ENCODE peak calls at places on chromosomes 3 and 15, in eight cellular contexts. A is tibial artery, P is IMR-90, F is lung, J is Panc1, X is HCT116, G is pancreas, B is Peyer's patch. Y is an unnamed sample. For H3K4me1 and H3K36me3, the result is how much of the 10 kb centered on the place peaks cover.

GRCh38 chr15:76815421-76815820 is 89.7 kb downstream of the SCAPER start:
- DNase-seq in G (no peak), J (no peak), P (no peak), B (no peak), X (no peak), A (no peak), F (no peak), Y (no peak)

GRCh38 chr3:98013428-98014349 is 21.4 kb downstream of the GABRR3 start:
- DNase-seq in B (no peak), J (no peak), G (no peak), A (no peak), F (no peak), X (no peak), P (peak), Y (no peak)

GRCh38 chr3:126515066-126515706 is 2.4 kb downstream of the UROC1 start:
- DNase-seq in P (no peak), F (no peak), J (no peak), X (no peak), B (peak), A (no peak), G (peak), Y (no peak)

GRCh38 chr3:87336761-87337160 is 60.4 kb upstream of the POU1F1 start:
- DNase-seq in P (no peak), B (no peak), J (no peak), G (no peak), A (no peak), X (no peak), F (no peak), Y (no peak)

GRCh38 chr3:101791778-101792177 is 12.8 kb downstream of the NXPE3 start:
- DNase-seq in B (no peak), X (no peak), G (no peak), P (no peak), A (no peak), F (no peak), J (no peak), Y (no peak)

GRCh38 chr15:88709960-88710715 is 71.3 kb downstream of the ISG20 start:
- DNase-seq in J (no peak), P (no peak), A (peak), B (no peak), F (no peak), X (no peak), G (no peak), Y (no peak)

GRCh38 chr3:190340071-190340470 is 17.8 kb upstream of the CLDN1 start:
- DNase-seq in F (no peak), X (no peak), P (peak), G (no peak), A (no peak), J (no peak), B (no peak), Y (no peak)

GRCh38 chr3:159583662-159584061 is 405.0 kb upstream of the IL12A start:
- DNase-seq in F (no peak), G (no peak), X (no peak), A (no peak), J (no peak), B (no peak), P (no peak), Y (no peak)

GRCh38 chr3:14235003-14235876 is 56.6 kb downstream of the LSM3 start:
- DNase-seq in P (no peak), J (no peak), F (peak), B (peak), G (no peak), X (no peak), A (no peak), Y (no peak)

GRCh38 chr3:21447471-21448205 is 303.4 kb downstream of the ZNF385D start:
- DNase-seq in P (peak), X (no peak), J (no peak), A (no peak), F (no peak), B (no peak), G (no peak), Y (no peak)

GRCh38 chr3:141401584-141402475 is 33.5 kb downstream of the ZBTB38 start:
- DNase-seq in P (no peak), B (peak), A (peak), G (peak), F (peak), X (no peak), J (no peak), Y (peak)

GRCh38 chr3:124206225-124206624 is 214.3 kb upstream of the ROPN1 start:
- DNase-seq in P (no peak), X (no peak), A (no peak), J (no peak), B (no peak), F (no peak), G (no peak), Y (no peak)

GRCh38 chr3:154228561-154229216 is 95.6 kb downstream of the DHX36 start:
- DNase-seq in G (no peak), A (no peak), F (no peak), B (no peak), P (peak), X (no peak), J (no peak), Y (no peak)

GRCh38 chr15:96339662-96340347 is 9.3 kb downstream of the NR2F2 start:
- DNase-seq in F (peak), G (no peak), J (no peak), X (no peak), B (no peak), P (no peak), A (no peak), Y (no peak)

GRCh38 chr3:163261056-163261455 is 1764.4 kb downstream of the OTOL1 start:
- DNase-seq in J (no peak), G (no peak), B (no peak), X (no peak), A (no peak), F (no peak), P (no peak), Y (no peak)

GRCh38 chr15:96340611-96341464 is 10.3 kb downstream of the NR2F2 start:
- DNase-seq in A (peak), P (peak), F (peak), X (no peak), J (no peak), G (peak), B (no peak), Y (no peak)

DNA sequence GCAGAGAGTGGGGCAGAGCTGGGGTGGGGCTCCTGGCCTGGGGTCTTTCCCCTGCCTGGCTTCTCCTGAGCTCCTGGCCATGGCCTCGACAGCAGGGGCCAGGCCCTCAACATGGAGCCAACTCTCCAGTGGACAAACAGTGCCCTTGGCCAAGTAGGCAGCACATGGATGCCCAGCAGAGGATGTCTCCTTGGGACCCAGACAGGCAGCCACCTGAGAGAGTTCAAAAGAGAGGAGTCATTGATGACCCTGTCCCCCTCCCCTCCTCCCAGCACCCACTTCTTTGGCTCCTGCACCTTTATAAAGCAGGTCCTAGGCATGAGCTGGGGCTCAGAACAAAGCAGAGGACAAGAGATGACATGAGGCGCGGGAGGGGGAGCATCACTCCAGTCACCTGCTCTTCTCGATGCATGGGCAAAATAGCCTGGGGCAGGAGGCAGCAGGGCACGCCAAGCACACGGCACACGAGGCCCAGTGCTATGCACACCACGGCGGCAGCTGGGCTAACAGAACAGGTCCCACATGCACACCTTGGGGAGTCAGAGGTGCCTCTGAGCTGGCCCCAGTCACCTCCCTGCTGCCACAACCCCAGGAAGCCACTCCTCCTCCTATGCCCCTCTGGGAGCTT is 27.4 kb downstream of the SHISA5 start:
- DNase-seq in X (no peak), B (no peak), F (no peak), A (peak), G (no peak), J (no peak), P (no peak), Y (no peak)
- H3K27ac ChIP-seq in X (no peak), B (peak), F (no peak), A (no peak), G (no peak), J (no peak), P (no peak), Y (peak)

DNA sequence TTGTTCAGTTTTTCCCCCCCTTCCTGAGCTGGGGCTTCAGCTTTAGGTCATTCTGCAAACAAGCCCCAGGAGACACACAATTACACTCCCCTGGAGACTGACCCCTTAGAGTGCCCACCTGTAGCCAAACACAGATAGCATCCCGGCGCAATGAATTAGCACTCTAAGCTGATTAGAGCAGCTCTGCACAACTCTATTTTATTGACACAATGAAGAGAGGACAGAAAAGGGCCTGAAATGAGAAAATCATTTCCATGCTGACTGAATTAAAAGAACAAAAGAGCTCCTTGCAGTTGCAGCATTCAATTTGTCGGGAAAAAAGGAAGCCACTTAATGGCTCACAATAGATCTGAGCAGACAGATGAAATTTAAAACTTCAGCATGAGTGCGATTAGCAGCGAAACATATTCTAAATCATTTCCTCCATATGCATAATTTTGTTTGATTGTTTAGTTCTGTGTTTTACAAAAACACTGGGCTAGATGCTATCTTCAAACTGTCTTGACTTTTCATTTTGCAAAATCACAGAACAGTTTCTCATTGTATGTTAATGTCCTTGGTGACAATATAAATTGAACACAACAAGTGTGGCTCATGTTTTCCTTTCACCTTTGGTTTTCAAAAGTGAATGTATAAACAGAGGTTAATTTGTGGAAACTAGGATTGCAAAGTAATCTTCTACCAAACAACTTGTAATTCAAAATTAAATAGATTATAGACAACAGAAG is 308.6 kb downstream of the MECOM start:
- DNase-seq in A (no peak), F (no peak), B (no peak), X (no peak), P (no peak), J (no peak), G (no peak), Y (no peak)
- H3K4me1 ChIP-seq in A (under half), F (under half), B (under half), X (under half), P (under half), J (under half), G (under half), Y (under half)

GRCh38 chr3:52470920-52471319 is 15.5 kb downstream of the NISCH start:
- DNase-seq in G (peak), F (no peak), B (no peak), J (no peak), A (no peak), X (no peak), P (no peak), Y (no peak)
- H3K36me3 ChIP-seq in G (under half), F (under half), B (under half), J (under half), A (under half), X (under half), P (half or more), Y (half or more)

GRCh38 chr3:170863768-170864167 is 6.2 kb downstream of the RPL22L1 start:
- DNase-seq in B (no peak), J (no peak), G (no peak), F (no peak), X (no peak), A (no peak), P (no peak), Y (no peak)

GRCh38 chr3:170866499-170866898 is 3.5 kb downstream of the RPL22L1 start:
- DNase-seq in A (no peak), G (no peak), B (no peak), X (no peak), P (no peak), F (no peak), J (no peak), Y (no peak)

GRCh38 chr3:170867143-170867542 is 2.9 kb downstream of the RPL22L1 start:
- DNase-seq in G (no peak), X (no peak), B (no peak), J (no peak), F (no peak), A (no peak), P (peak), Y (no peak)

GRCh38 chr3:170864525-170865208 is 5.3 kb downstream of the RPL22L1 start:
- DNase-seq in G (no peak), B (no peak), X (no peak), F (no peak), P (no peak), A (no peak), J (no peak), Y (no peak)

DNA sequence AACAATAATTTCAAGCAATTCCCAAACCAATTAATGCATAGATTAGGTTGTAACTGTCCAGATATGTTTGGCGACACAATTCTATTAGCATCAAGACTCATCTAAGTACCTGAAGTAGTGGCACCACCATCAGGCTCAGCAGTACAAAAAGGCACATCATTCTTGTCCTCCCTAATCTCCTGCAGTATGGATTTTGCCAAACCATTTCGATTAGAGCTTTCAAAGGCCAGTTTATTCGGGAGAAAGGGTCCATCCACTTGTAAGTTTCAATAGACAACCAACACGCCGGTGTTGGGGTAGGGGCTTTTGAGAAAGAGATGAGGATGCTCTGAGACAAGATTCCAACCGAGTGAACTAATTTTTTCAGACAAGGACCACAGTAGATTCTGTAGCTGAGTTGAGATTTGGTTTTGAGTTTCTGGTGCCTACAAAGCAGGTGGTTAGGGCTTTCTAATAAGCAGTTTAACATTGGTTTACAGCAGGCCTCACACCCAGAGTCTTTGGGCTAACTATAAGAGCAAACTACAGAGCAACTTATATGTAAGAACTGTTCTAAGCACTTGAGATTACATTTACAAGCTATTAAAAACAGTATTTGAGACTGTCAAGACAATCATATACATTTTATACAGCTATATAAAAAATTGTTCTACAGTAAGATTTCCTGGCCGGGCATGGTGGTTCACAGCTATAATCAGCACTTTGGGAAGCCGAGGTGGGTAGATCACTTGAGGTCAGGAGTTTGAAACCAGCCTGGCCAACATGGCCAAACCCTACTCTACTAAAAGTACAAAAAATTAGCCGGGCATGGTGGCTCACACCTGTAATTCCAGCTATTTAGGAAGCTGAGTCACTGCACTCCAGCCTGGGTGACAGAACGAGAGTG is 4.5 kb downstream of the RPL22L1 start:
- DNase-seq in B (no peak), P (no peak), X (no peak), F (no peak), G (no peak), A (no peak), J (no peak), Y (no peak)
- H3K27ac ChIP-seq in B (no peak), P (no peak), X (no peak), F (no peak), G (no peak), A (no peak), J (no peak), Y (no peak)

DNA sequence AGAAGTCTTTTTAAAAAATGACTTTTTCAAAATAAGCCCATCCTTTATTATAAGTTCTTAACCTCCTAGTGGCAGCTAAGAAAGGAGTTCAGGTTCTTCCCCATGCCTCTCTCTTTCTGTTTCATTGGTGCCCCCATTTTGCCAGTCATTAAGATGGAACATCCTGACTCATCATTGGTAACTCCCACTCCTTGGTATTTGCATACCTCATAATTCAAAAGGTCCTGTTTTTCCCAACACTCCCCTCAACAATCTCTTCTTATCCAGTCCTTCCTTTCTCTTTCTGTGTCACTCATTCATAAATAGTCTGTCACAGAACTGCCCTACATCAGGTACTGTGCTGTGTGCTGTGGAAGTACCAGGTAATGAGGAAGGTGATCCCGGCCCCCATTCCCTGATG is 394.0 kb downstream of the FOXP1 start:
- DNase-seq in P (peak), X (no peak), A (no peak), F (no peak), J (no peak), G (no peak), B (no peak), Y (no peak)
- H3K4me1 ChIP-seq in P (under half), X (under half), A (under half), F (under half), J (under half), G (under half), B (under half), Y (under half)

GRCh38 chr15:66885281-66885915 is 180.0 kb upstream of the SMAD3 start:
- DNase-seq in X (no peak), F (no peak), P (no peak), J (no peak), G (no peak), B (no peak), A (peak), Y (no peak)
- H3K36me3 ChIP-seq in X (under half), F (under half), P (under half), J (under half), G (under half), B (under half), A (under half), Y (under half)

Y was measured in naive thymus-derived CD4-positive, alpha-beta T cell.